ENCODE peak calls at places on chromosomes 4 and X, in seven cellular contexts. Z is endothelial cell, B is astrocyte of the spinal cord, P is HepG2, N is ovary, F is lung, K is GM20000. L is an unnamed sample.

GRCh38 chr4:162017863-162018262 is 145.9 kb downstream of the FSTL5 start:
- DNase-seq in N (no peak), F (no peak), B (no peak), Z (no peak), K (no peak), P (no peak), L (no peak)

GRCh38 chrX:31656013-31656412 is 584.2 kb upstream of the FTHL17 start:
- DNase-seq in B (peak), K (no peak), Z (no peak), F (no peak), N (no peak), P (no peak), L (no peak)

GRCh38 chr4:1981251-1982055 is 27.3 kb downstream of the NELFA start:
- DNase-seq in B (peak), Z (no peak), P (no peak), K (no peak), N (no peak), F (no peak), L (no peak)

GRCh38 chr4:52037730-52038108 is 380 bp downstream of the SGCB start:
- DNase-seq in P (no peak), K (no peak), F (peak), N (peak), B (peak), Z (peak), L (peak)

GRCh38 chrX:56764153-56764974 is 35.3 kb downstream of the NBDY start:
- DNase-seq in P (peak), K (peak), Z (peak), N (peak), B (peak), F (peak), L (peak)

GRCh38 chr4:30943356-30943755 is 223.2 kb downstream of the PCDH7 start:
- DNase-seq in N (no peak), P (no peak), F (no peak), Z (no peak), B (peak), K (no peak), L (no peak)

GRCh38 chr4:92198711-92199110 is 105.1 kb upstream of the GRID2 start:
- DNase-seq in N (no peak), P (no peak), F (no peak), K (no peak), B (peak), Z (no peak), L (no peak)

GRCh38 chr4:37639551-37640293 is 46.5 kb downstream of the RELL1 start:
- DNase-seq in F (no peak), Z (no peak), N (no peak), K (no peak), B (no peak), P (no peak), L (no peak)

GRCh38 chr4:4820264-4820663 is 39.2 kb upstream of the MSX1 start:
- DNase-seq in N (no peak), P (no peak), F (no peak), K (no peak), B (no peak), Z (no peak), L (no peak)

DNA sequence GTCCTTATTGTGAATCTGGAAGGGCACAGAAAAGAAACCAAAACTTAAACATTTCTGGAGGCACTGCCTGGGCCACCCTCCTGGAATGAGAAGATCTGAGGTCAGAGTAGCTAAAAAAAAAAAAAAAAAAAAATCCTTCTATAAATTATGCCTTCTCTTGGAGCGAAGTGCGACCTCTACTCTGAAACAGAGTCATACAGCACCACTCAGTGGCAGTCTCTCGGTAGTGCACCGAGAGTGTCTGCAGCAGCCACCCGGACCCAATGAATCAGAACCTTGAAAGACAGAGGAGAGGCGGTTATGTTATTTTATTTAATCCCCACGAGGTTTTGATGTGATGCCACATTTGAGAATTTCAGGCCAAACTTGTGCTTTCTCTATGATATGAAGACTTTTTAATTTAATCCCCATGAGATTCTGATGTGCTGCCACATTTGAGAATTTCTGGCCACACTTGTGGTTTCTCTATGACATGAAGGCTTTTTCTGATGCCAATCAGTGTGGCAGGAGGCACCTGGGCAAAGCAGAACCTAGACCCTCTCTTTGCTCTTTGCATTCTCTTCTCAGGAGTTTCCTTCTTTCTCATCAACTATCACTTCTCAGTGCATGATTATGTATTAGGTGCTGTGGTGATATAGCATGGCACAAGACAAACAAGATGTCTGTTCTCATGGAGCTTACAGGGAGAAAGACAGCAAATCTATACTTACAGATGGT is 5.6 kb upstream of the CT47C1 start:
- DNase-seq in K (peak), F (peak), P (peak), B (peak), N (peak), Z (peak), L (no peak)
- TF ChIP-seq CTCF in K (peak), F (peak), P (peak), B (peak), N (peak), Z (no peak), L (peak)

GRCh38 chr4:8337083-8337482 is 67.5 kb downstream of the HTRA3 start:
- DNase-seq in P (no peak), Z (no peak), F (no peak), B (no peak), N (no peak), K (no peak), L (no peak)
- TF ChIP-seq CTCF in P (no peak), Z (no peak), F (no peak), B (no peak), N (no peak), K (no peak), L (no peak)

GRCh38 chr4:183261953-183262775 is 57.9 kb downstream of the CLDN22 start:
- DNase-seq in F (peak), B (peak), P (peak), N (peak), Z (peak), K (peak), L (peak)
- TF ChIP-seq CTCF in F (peak), B (peak), P (peak), N (peak), Z (peak), K (peak), L (peak)

DNA sequence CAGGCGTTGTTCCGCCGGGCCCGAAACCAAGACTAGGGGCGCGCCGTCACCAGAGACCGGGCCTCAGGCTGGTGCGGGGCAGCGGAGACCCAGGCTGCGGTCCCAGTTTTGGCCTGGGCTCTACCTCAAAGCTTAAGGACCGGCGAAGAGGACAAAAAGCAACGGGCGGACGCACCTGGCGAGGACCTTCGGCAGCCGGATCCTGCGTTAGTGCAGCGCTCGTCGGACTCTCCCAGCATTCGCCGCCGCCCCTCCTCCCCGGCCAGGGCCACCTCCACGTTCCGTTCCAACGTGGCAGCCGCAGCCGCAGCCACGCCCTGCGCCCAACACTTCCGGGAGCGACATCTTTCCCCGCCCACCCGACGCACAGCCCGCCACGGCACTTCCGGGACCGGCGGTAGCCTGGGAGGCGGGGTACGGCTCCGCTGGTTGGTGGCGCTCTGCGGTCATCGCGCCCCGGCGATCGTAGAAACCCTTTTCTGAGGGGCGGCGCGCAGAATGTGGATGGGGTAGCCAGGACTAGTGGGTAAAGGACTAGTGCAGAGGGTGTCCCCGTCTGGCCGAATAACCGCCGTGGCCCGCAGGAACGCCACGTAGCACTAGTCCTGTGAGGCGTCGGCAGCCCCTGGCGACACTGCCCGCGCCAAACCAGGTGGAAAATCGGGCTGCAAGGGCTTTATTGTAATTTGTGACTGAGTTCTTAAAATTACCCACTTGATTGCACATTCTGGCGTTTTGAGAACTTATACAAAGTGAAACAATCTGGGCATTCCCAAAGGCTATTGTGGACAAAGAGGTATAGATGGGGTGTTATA is at the start of gene SEC31A:
- DNase-seq in F (peak), Z (peak), K (peak), N (peak), P (peak), B (peak), L (peak)
- TF ChIP-seq CTCF in F (no peak), Z (no peak), K (peak), N (no peak), P (peak), B (no peak), L (no peak)

GRCh38 chr4:183441276-183441675 is 3.2 kb upstream of the CDKN2AIP start:
- DNase-seq in B (no peak), K (no peak), P (no peak), N (no peak), Z (no peak), F (no peak), L (no peak)

GRCh38 chr4:183443609-183444148 is 757 bp upstream of the CDKN2AIP start:
- DNase-seq in N (no peak), P (no peak), B (no peak), K (no peak), Z (peak), F (no peak), L (no peak)

GRCh38 chr4:183444953-183445543 is 612 bp downstream of the CDKN2AIP start:
- DNase-seq in Z (peak), F (peak), K (no peak), B (no peak), N (peak), P (no peak), L (no peak)

GRCh38 chr4:183447646-183448045 is 3.2 kb downstream of the CDKN2AIP start:
- DNase-seq in B (no peak), N (no peak), P (no peak), F (no peak), K (no peak), Z (no peak), L (no peak)

GRCh38 chr4:183444149-183444952 is at the start of gene CDKN2AIP:
- DNase-seq in Z (peak), B (peak), F (peak), N (peak), K (peak), P (peak), L (peak)
- TF ChIP-seq CTCF in Z (no peak), B (peak), F (no peak), N (peak), K (no peak), P (peak), L (peak)

GRCh38 chr4:82462415-82462831 is 32.0 kb downstream of the ENOPH1 start:
- DNase-seq in Z (peak), N (peak), B (peak), F (peak), K (peak), P (peak), L (peak)
- TF ChIP-seq CTCF in Z (peak), N (peak), B (peak), F (peak), K (peak), P (peak), L (peak)

GRCh38 chr4:167321299-167321698 is 87.0 kb upstream of the SPOCK3 start:
- DNase-seq in B (no peak), P (no peak), N (no peak), F (no peak), Z (no peak), K (no peak), L (no peak)
- TF ChIP-seq CTCF in B (no peak), P (no peak), N (no peak), F (no peak), Z (no peak), K (no peak), L (no peak)